ENCODE peak calls at places on chromosomes 16 and 17, in seven cellular contexts. E, P, W, U, X, H and B are unnamed samples.

GRCh38 chr16:69859105-69859969 is 91.8 kb upstream of the CLEC18A start:
- DNase-seq in E (no peak), P (peak), W (no peak), U (no peak), X (peak), H (no peak), B (no peak)

GRCh38 chr16:16062023-16062932 is 112.9 kb downstream of the ABCC1 start:
- DNase-seq in E (no peak), P (no peak), W (peak), U (no peak), X (no peak), H (no peak), B (no peak)

GRCh38 chr17:82683534-82683933 is 15.0 kb downstream of the RAB40B start:
- DNase-seq in E (no peak), P (no peak), W (no peak), U (no peak), X (no peak), H (no peak), B (no peak)

GRCh38 chr17:48541574-48542113 is 3.3 kb downstream of the HOXB2 start:
- DNase-seq in E (peak), P (peak), W (peak), U (no peak), X (no peak), H (peak), B (no peak)

GRCh38 chr17:13002761-13003453 is 14.9 kb downstream of the ELAC2 start:
- DNase-seq in E (peak), P (peak), W (peak), U (peak), X (peak), H (peak), B (peak)

GRCh38 chr17:75273968-75274708 is 3.1 kb upstream of the MIF4GD start:
- DNase-seq in E (no peak), P (no peak), W (no peak), U (no peak), X (no peak), H (peak), B (no peak)

GRCh38 chr16:71250461-71251232 is 20.1 kb upstream of the HYDIN start:
- DNase-seq in E (no peak), P (no peak), W (no peak), U (no peak), X (no peak), H (no peak), B (no peak)

GRCh38 chr16:15043344-15043743 is 12.5 kb downstream of the NTAN1 start:
- DNase-seq in E (no peak), P (no peak), W (no peak), U (no peak), X (no peak), H (peak), B (no peak)

GRCh38 chr16:70158261-70158939 is 15.2 kb upstream of the CLEC18C start:
- DNase-seq in E (no peak), P (no peak), W (no peak), U (peak), X (peak), H (no peak), B (no peak)

GRCh38 chr17:15092762-15093161 is 172.4 kb downstream of the PMP22 start:
- DNase-seq in E (no peak), P (peak), W (no peak), U (no peak), X (no peak), H (peak), B (no peak)

GRCh38 chr17:50613596-50613995 is 21.1 kb upstream of the ABCC3 start:
- DNase-seq in E (no peak), P (no peak), W (no peak), U (no peak), X (no peak), H (no peak), B (no peak)

GRCh38 chr17:965311-965989 is 14.1 kb downstream of the NXN start:
- DNase-seq in E (no peak), P (no peak), W (no peak), U (no peak), X (no peak), H (peak), B (no peak)

GRCh38 chr17:6045621-6046357 is 24.4 kb upstream of the WSCD1 start:
- DNase-seq in E (no peak), P (no peak), W (no peak), U (no peak), X (no peak), H (no peak), B (no peak)

GRCh38 chr17:44002141-44002848 is 2.1 kb upstream of the NAGS start:
- DNase-seq in E (no peak), P (no peak), W (no peak), U (no peak), X (no peak), H (peak), B (no peak)

GRCh38 chr16:89949121-89949742 is 677 bp downstream of the DEF8 start:
- DNase-seq in E (no peak), P (no peak), W (no peak), U (no peak), X (no peak), H (no peak), B (no peak)

GRCh38 chr16:56862776-56863175 is 2.2 kb upstream of the SLC12A3 start:
- DNase-seq in E (no peak), P (no peak), W (no peak), U (no peak), X (no peak), H (no peak), B (peak)

GRCh38 chr16:89712476-89712805 is 8.3 kb downstream of the VPS9D1 start:
- DNase-seq in E (no peak), P (no peak), W (no peak), U (no peak), X (no peak), H (peak), B (no peak)

GRCh38 chr17:31472137-31472536 is 80.7 kb downstream of the RAB11FIP4 start:
- DNase-seq in E (no peak), P (no peak), W (no peak), U (no peak), X (no peak), H (no peak), B (no peak)

GRCh38 chr17:72407336-72408121 is 286.7 kb downstream of the SOX9 start:
- DNase-seq in E (no peak), P (peak), W (peak), U (peak), X (peak), H (peak), B (peak)

GRCh38 chr16:51353055-51353454 is 202.0 kb upstream of the SALL1 start:
- DNase-seq in E (no peak), P (no peak), W (no peak), U (no peak), X (no peak), H (no peak), B (no peak)

GRCh38 chr17:28282596-28282995 is 36.4 kb upstream of the TMEM97 start:
- DNase-seq in E (peak), P (no peak), W (no peak), U (no peak), X (no peak), H (peak), B (no peak)

GRCh38 chr17:56833023-56833811 is 503 bp downstream of the C17orf67 start:
- DNase-seq in E (peak), P (peak), W (peak), U (peak), X (peak), H (peak), B (peak)

GRCh38 chr17:56834380-56835258 is 668 bp downstream of the DGKE start:
- DNase-seq in E (peak), P (peak), W (peak), U (peak), X (peak), H (peak), B (peak)

GRCh38 chr17:56835259-56835575 is 1.3 kb downstream of the DGKE start:
- DNase-seq in E (no peak), P (no peak), W (no peak), U (no peak), X (no peak), H (peak), B (no peak)

GRCh38 chr17:56832446-56832845 is 1.3 kb downstream of the C17orf67 start:
- DNase-seq in E (no peak), P (no peak), W (no peak), U (no peak), X (no peak), H (no peak), B (no peak)

GRCh38 chr17:56833812-56834379 is at the start of the genes C17orf67 and DGKE:
- DNase-seq in E (peak), P (peak), W (peak), U (peak), X (peak), H (peak), B (peak)
- TF ChIP-seq POLR2A in E (no peak), P (peak), W (peak), U (peak), X (peak), H (no peak), B (peak)

GRCh38 chr16:50309156-50309526 is 42.8 kb downstream of the ADCY7 start:
- DNase-seq in E (peak), P (no peak), W (no peak), U (no peak), X (no peak), H (no peak), B (no peak)
- TF ChIP-seq POLR2A in E (no peak), P (no peak), W (no peak), U (no peak), X (no peak), H (no peak), B (no peak)

DNA sequence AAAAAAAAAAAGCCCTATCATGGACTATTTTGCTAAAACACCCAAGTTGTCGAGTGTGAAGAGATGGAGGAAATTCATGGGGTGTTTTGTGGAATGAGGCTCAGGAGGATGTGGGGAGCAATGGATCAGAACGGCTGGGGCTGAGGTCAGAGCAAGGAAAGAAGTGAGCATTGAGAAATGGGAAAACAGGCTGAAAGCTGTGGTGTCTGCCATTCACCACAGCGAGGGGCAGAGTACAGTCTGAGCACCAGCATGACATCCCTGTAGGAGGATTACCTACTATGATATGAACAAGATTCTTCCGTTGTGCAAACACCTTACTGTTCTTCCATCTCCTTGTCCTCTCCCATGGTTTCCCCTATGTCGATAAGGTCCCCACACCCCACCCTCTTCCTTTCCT is 193.1 kb downstream of the TMEM114 start:
- DNase-seq in E (no peak), P (no peak), W (no peak), U (no peak), X (no peak), H (no peak), B (no peak)
- TF ChIP-seq POLR2A in E (no peak), P (no peak), W (no peak), U (no peak), X (no peak), H (no peak), B (no peak)

GRCh38 chr16:85902366-85903155 is 3.6 kb downstream of the IRF8 start:
- DNase-seq in E (no peak), P (no peak), W (no peak), U (no peak), X (no peak), H (no peak), B (peak)
- TF ChIP-seq POLR2A in E (no peak), P (no peak), W (no peak), U (no peak), X (no peak), H (no peak), B (no peak)